ENCODE peak calls at places on chromosomes 11 and 22, in nine cellular contexts. S is WERI-Rb-1; D is fibroblast of lung; M is CD8-positive, alpha-beta memory T cell; E is AG04450; Y is left ventricle myocardium inferior; F is mammary epithelial cell; P is CD4-positive, CD25-positive, alpha-beta regulatory T cell; X is upper lobe of left lung. U is an unnamed sample. For H3K27me3, the result is how much of the 10 kb centered on the place peaks cover.

GRCh38 chr22:46801331-46801811 is 38.9 kb downstream of the TBC1D22A start:
- DNase-seq in S (no peak), D (no peak), M (no peak), E (no peak), Y (no peak), F (no peak), P (no peak), X (no peak), U (no peak)

GRCh38 chr11:88680806-88681205 is 343.3 kb upstream of the CTSC start:
- DNase-seq in S (no peak), D (no peak), M (no peak), E (no peak), Y (no peak), F (peak), P (no peak), X (no peak), U (no peak)

GRCh38 chr11:74932169-74932568 is 16.7 kb downstream of the XRRA1 start:
- DNase-seq in S (no peak), D (peak), M (no peak), E (peak), Y (no peak), F (peak), P (no peak), X (no peak), U (no peak)

GRCh38 chr11:120840661-120841060 is 183.2 kb upstream of the TBCEL start:
- DNase-seq in S (no peak), D (no peak), M (no peak), E (no peak), Y (no peak), F (no peak), P (no peak), X (no peak), U (no peak)

GRCh38 chr22:43159484-43160178 is 8.3 kb downstream of the TSPO start:
- DNase-seq in S (peak), D (no peak), M (no peak), E (no peak), Y (no peak), F (no peak), P (no peak), X (no peak), U (no peak)

GRCh38 chr11:5138256-5138655 is at the start of gene OR52A5:
- DNase-seq in S (no peak), D (no peak), M (no peak), E (no peak), Y (no peak), F (no peak), P (no peak), X (no peak), U (no peak)

GRCh38 chr22:36853407-36854099 is 7.3 kb upstream of the NCF4 start:
- DNase-seq in S (peak), D (peak), M (peak), E (no peak), Y (peak), F (no peak), P (peak), X (peak), U (no peak)

GRCh38 chr11:3021125-3021524 is 29.0 kb upstream of the NAP1L4 start:
- DNase-seq in S (peak), D (peak), M (peak), E (no peak), Y (no peak), F (peak), P (peak), X (no peak), U (peak)

GRCh38 chr11:86978756-86979608 is 23.8 kb upstream of the FZD4 start:
- DNase-seq in S (no peak), D (peak), M (no peak), E (no peak), Y (no peak), F (peak), P (peak), X (no peak), U (no peak)

GRCh38 chr11:117087446-117087845 is 10.8 kb downstream of the SIK3 start:
- DNase-seq in S (no peak), D (no peak), M (no peak), E (no peak), Y (no peak), F (no peak), P (no peak), X (no peak), U (no peak)

GRCh38 chr11:114970908-114971645 is 292.8 kb downstream of the NXPE2 start:
- DNase-seq in S (peak), D (no peak), M (no peak), E (no peak), Y (no peak), F (no peak), P (no peak), X (no peak), U (no peak)

GRCh38 chr11:69394902-69395690 is 86.4 kb upstream of the LINC01488 start:
- DNase-seq in S (no peak), D (no peak), M (no peak), E (no peak), Y (no peak), F (no peak), P (no peak), X (no peak), U (no peak)

GRCh38 chr11:75765116-75765515 is 3.5 kb upstream of the DGAT2 start:
- DNase-seq in S (no peak), D (no peak), M (no peak), E (no peak), Y (no peak), F (no peak), P (no peak), X (no peak), U (no peak)

GRCh38 chr11:10762185-10762584 is 11.1 kb downstream of the CTR9 start:
- DNase-seq in S (no peak), D (no peak), M (no peak), E (no peak), Y (no peak), F (no peak), P (no peak), X (no peak), U (no peak)

GRCh38 chr11:92556435-92556834 is 331.8 kb downstream of the FAT3 start:
- DNase-seq in S (no peak), D (peak), M (no peak), E (no peak), Y (no peak), F (peak), P (no peak), X (no peak), U (no peak)

GRCh38 chr11:114166897-114167323 is 107.4 kb downstream of the ZBTB16 start:
- DNase-seq in S (no peak), D (peak), M (no peak), E (peak), Y (no peak), F (peak), P (peak), X (no peak), U (no peak)

GRCh38 chr11:108316061-108316460 is 93.2 kb downstream of the ATM start:
- DNase-seq in S (no peak), D (no peak), M (no peak), E (no peak), Y (no peak), F (no peak), P (no peak), X (no peak), U (no peak)

GRCh38 chr22:25282671-25283561 is 63.5 kb downstream of the CRYBB2 start:
- DNase-seq in S (peak), D (no peak), M (no peak), E (no peak), Y (no peak), F (no peak), P (no peak), X (peak), U (no peak)

GRCh38 chr22:46801826-46802607 is 39.6 kb downstream of the TBC1D22A start:
- DNase-seq in S (no peak), D (no peak), M (no peak), E (no peak), Y (no peak), F (no peak), P (no peak), X (no peak), U (peak)

GRCh38 chr11:66842896-66843775 is at the start of gene RCE1:
- DNase-seq in S (peak), D (peak), M (peak), E (peak), Y (peak), F (peak), P (peak), X (peak), U (peak)

GRCh38 chr11:101369835-101370234 is 214.0 kb downstream of the TRPC6 start:
- DNase-seq in S (no peak), D (no peak), M (no peak), E (no peak), Y (no peak), F (no peak), P (no peak), X (no peak), U (no peak)

GRCh38 chr11:102936864-102937509 is 18.5 kb downstream of the MMP13 start:
- DNase-seq in S (no peak), D (no peak), M (no peak), E (no peak), Y (no peak), F (no peak), P (no peak), X (no peak), U (no peak)

GRCh38 chr22:45554040-45554406 is 51.3 kb downstream of the FBLN1 start:
- DNase-seq in S (no peak), D (no peak), M (no peak), E (no peak), Y (no peak), F (no peak), P (no peak), X (no peak), U (no peak)

GRCh38 chr22:17314472-17314871 is 54.8 kb upstream of the CECR2 start:
- DNase-seq in S (no peak), D (no peak), M (no peak), E (no peak), Y (no peak), F (no peak), P (no peak), X (no peak), U (no peak)

GRCh38 chr22:47320560-47320959 is 558.1 kb downstream of the TBC1D22A start:
- DNase-seq in S (no peak), D (no peak), M (no peak), E (no peak), Y (no peak), F (no peak), P (no peak), X (no peak), U (no peak)

GRCh38 chr11:121869478-121869877 is 246.5 kb downstream of the BLID start:
- DNase-seq in S (no peak), D (no peak), M (no peak), E (no peak), Y (no peak), F (no peak), P (no peak), X (peak), U (no peak)
- H3K27me3 ChIP-seq in S (under half), D (under half), M (under half), E (under half), Y (under half), F (under half), P (under half), X (under half), U (under half)

DNA sequence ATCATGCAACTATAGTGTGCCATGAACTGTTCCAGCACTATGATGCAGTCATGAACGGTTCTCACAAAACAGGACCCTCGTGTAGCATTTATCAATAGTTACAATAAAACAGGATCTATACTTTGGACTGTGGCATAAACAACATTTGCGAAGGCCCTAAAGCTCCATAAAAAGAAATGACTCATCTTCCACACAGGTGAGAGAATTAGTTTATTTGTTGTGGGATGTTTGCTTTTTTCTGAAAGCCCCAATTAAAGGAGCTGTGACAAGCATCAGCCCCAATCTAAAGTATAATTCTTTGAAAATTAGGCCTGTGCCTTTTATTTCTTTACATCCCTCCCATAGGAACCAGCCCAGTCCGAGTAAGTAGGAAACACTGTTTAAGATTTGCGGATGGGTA is 51.4 kb downstream of the PAMR1 start:
- DNase-seq in S (no peak), D (no peak), M (no peak), E (no peak), Y (no peak), F (no peak), P (no peak), X (no peak), U (no peak)
- H3K27me3 ChIP-seq in S (under half), D (under half), M (under half), E (under half), Y (half or more), F (under half), P (under half), X (under half), U (under half)

DNA sequence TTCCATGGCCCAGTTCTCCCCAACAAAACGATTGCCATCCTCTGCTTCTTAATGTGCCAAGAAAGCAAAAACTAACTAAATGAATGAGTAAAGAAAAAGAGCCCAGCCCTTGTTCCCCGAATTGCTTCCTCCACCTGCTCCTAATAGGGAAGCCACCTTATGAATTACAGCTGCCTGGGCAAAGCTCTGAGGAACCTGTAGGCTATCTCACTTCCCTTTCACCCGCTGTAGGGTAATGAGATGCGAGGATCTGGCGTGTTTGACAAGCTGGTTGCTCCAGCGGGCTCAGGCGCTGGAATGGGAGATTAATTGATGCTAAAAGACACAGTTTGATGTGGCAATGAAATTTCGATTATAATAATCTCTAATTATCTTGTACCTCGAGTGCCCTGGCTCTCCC is 256.3 kb downstream of the NTM start:
- DNase-seq in S (no peak), D (no peak), M (no peak), E (no peak), Y (no peak), F (no peak), P (no peak), X (no peak), U (no peak)
- H3K27me3 ChIP-seq in S (under half), D (under half), M (under half), E (under half), Y (under half), F (under half), P (under half), X (under half), U (under half)

GRCh38 chr11:1220941-1221721 is 1.7 kb upstream of the MUC5B start:
- DNase-seq in S (no peak), D (no peak), M (no peak), E (no peak), Y (no peak), F (no peak), P (no peak), X (peak), U (no peak)

GRCh38 chr11:1223346-1224108 is 661 bp downstream of the MUC5B start:
- DNase-seq in S (peak), D (no peak), M (no peak), E (no peak), Y (no peak), F (no peak), P (no peak), X (peak), U (peak)

GRCh38 chr11:1224109-1224485 is 1.2 kb downstream of the MUC5B start:
- DNase-seq in S (no peak), D (no peak), M (no peak), E (no peak), Y (no peak), F (no peak), P (no peak), X (no peak), U (peak)

GRCh38 chr11:1221848-1222311 is 986 bp upstream of the MUC5B start:
- DNase-seq in S (no peak), D (no peak), M (no peak), E (no peak), Y (no peak), F (no peak), P (no peak), X (peak), U (no peak)

GRCh38 chr11:1222491-1223345 is at the start of gene MUC5B:
- DNase-seq in S (peak), D (no peak), M (no peak), E (no peak), Y (no peak), F (no peak), P (no peak), X (peak), U (no peak)
- H3K27me3 ChIP-seq in S (under half), D (under half), M (under half), E (under half), Y (half or more), F (under half), P (under half), X (under half), U (under half)

GRCh38 chr22:49076300-49077035 is 751.2 kb downstream of the BRD1 start:
- DNase-seq in S (no peak), D (no peak), M (no peak), E (no peak), Y (no peak), F (no peak), P (no peak), X (no peak), U (no peak)

GRCh38 chr22:49078076-49078710 is 749.5 kb downstream of the BRD1 start:
- DNase-seq in S (no peak), D (no peak), M (no peak), E (no peak), Y (no peak), F (no peak), P (no peak), X (peak), U (no peak)

GRCh38 chr22:49079027-49079725 is 748.5 kb downstream of the BRD1 start:
- DNase-seq in S (no peak), D (no peak), M (no peak), E (no peak), Y (no peak), F (no peak), P (no peak), X (no peak), U (no peak)

GRCh38 chr22:49077036-49077393 is 750.7 kb downstream of the BRD1 start:
- DNase-seq in S (no peak), D (no peak), M (no peak), E (no peak), Y (no peak), F (no peak), P (no peak), X (no peak), U (peak)

DNA sequence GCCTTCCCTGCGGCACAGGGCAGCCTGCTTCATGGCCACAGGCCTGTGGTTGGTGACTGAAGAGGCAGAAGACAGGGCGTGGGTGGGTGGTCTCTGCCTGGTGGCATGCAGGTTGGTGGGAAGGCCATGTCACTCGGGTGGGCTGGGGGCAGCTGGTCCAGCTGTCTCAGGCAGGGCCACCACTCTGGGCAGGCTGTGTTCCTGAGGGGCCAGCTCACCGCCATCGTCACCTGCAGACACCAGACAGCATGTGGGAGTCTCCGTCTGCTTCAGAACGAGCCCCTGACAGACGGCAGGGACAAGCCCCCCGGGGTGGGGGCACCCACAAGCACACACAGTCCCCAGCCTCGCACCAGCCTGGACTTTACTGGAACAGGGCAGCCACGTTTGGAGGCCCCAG is 750.1 kb downstream of the BRD1 start:
- DNase-seq in S (no peak), D (no peak), M (no peak), E (no peak), Y (no peak), F (no peak), P (no peak), X (no peak), U (no peak)
- H3K27me3 ChIP-seq in S (under half), D (under half), M (under half), E (under half), Y (half or more), F (under half), P (under half), X (under half), U (under half)

GRCh38 chr11:64642876-64643257 is 51.8 kb downstream of the SLC22A12 start:
- DNase-seq in S (no peak), D (no peak), M (no peak), E (no peak), Y (no peak), F (no peak), P (no peak), X (peak), U (no peak)

GRCh38 chr11:64643258-64643881 is 52.4 kb downstream of the SLC22A12 start:
- DNase-seq in S (peak), D (no peak), M (no peak), E (no peak), Y (no peak), F (no peak), P (no peak), X (peak), U (no peak)

GRCh38 chr11:64643927-64644326 is 52.9 kb downstream of the SLC22A12 start:
- DNase-seq in S (no peak), D (no peak), M (no peak), E (no peak), Y (no peak), F (no peak), P (no peak), X (no peak), U (no peak)

GRCh38 chr11:64642418-64642735 is 51.4 kb downstream of the SLC22A12 start:
- DNase-seq in S (no peak), D (no peak), M (no peak), E (no peak), Y (no peak), F (no peak), P (no peak), X (no peak), U (no peak)

DNA sequence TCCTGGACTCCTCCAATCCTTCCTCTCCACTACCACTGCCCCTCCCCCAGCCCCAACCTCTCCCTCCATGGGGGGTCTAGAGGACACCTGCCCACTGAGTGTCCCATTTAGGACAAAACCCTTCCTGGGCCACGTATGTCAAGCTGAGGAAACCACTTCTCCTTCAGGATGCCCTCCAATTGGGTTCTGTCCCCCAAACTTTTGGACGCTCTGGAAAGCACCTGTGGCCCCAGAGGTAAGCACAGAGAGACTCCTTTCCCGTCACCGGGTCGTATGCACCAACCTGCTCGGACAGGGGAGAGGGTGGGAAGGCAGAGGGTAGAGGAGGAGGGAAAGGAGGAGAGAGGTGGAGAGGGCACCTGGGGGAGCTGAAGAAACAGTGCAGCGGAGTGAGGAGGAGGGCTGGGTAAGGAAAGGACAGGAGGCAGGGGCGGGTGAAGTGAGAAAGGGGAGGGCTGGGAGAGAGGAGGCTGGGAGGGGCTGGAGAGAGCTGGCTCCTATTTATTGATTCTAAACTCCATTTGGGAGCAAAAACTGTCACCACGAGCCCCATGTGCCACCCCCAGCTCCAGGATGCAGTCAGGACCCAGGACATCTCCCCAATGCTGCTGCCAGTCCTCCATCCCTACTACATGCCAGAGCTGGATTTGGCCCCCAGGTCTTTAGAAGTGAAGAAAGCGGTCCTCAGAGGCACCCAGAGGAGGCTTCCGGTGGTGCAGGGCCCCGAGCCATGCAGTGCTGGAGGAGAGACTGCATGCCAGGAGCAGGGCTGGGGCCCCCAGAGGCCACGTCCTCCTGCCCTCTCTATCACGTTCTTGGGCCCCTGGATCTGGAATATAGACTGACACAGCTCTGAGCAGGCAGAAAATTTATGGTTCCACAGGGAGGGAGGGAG is 53.6 kb downstream of the SLC22A12 start:
- DNase-seq in S (peak), D (no peak), M (no peak), E (no peak), Y (no peak), F (no peak), P (peak), X (no peak), U (no peak)
- H3K27me3 ChIP-seq in S (under half), D (under half), M (under half), E (half or more), Y (half or more), F (under half), P (under half), X (under half), U (under half)

GRCh38 chr11:45407226-45407625 is 121.1 kb upstream of the SYT13 start:
- DNase-seq in S (no peak), D (no peak), M (no peak), E (no peak), Y (no peak), F (no peak), P (no peak), X (no peak), U (no peak)
- H3K27me3 ChIP-seq in S (under half), D (under half), M (under half), E (under half), Y (half or more), F (under half), P (under half), X (under half), U (under half)

U was measured in dorsolateral prefrontal cortex.